ENCODE peak calls at places on chromosomes 12 and 14, in six cellular contexts. F, J, W, Q, H and Y are unnamed samples.

GRCh38 chr12:63821781-63822251 is 22.7 kb upstream of the SRGAP1 start:
- DNase-seq in F (peak; percentile 4), J (peak; percentile 19), W (peak; percentile 49), Q (no peak), H (peak; percentile 47), Y (no peak)

GRCh38 chr14:96905825-96906224 is 108.6 kb downstream of the VRK1 start:
- DNase-seq in F (no peak), J (no peak), W (peak; percentile 20), Q (no peak), H (no peak), Y (no peak)

GRCh38 chr14:54577494-54577893 is 10.6 kb downstream of the SAMD4A start:
- DNase-seq in F (no peak), J (no peak), W (no peak), Q (no peak), H (no peak), Y (no peak)

GRCh38 chr12:43462080-43462479 is 89.9 kb downstream of the ADAMTS20 start:
- DNase-seq in F (no peak), J (no peak), W (no peak), Q (no peak), H (no peak), Y (no peak)

GRCh38 chr14:54332490-54332889 is 64.3 kb upstream of the CDKN3 start:
- DNase-seq in F (no peak), J (no peak), W (no peak), Q (no peak), H (no peak), Y (no peak)

GRCh38 chr14:64387232-64387737 is 868 bp upstream of the MTHFD1 start:
- DNase-seq in F (peak; percentile 41), J (peak; percentile 33), W (peak; percentile 32), Q (peak; percentile 27), H (peak; percentile 19), Y (no peak)

GRCh38 chr12:89948266-89949175 is 239.9 kb upstream of the ATP2B1 start:
- DNase-seq in F (peak; percentile 44), J (no peak), W (no peak), Q (no peak), H (no peak), Y (no peak)

GRCh38 chr12:83016226-83016835 is 329.6 kb downstream of the TMTC2 start:
- DNase-seq in F (peak; percentile 86), J (peak; percentile 84), W (peak; percentile 88), Q (peak; percentile 93), H (peak; percentile 89), Y (no peak)

GRCh38 chr14:76985540-76986260 is 42.8 kb downstream of the IRF2BPL start:
- DNase-seq in F (no peak), J (no peak), W (no peak), Q (no peak), H (peak; percentile 34), Y (no peak)

DNA sequence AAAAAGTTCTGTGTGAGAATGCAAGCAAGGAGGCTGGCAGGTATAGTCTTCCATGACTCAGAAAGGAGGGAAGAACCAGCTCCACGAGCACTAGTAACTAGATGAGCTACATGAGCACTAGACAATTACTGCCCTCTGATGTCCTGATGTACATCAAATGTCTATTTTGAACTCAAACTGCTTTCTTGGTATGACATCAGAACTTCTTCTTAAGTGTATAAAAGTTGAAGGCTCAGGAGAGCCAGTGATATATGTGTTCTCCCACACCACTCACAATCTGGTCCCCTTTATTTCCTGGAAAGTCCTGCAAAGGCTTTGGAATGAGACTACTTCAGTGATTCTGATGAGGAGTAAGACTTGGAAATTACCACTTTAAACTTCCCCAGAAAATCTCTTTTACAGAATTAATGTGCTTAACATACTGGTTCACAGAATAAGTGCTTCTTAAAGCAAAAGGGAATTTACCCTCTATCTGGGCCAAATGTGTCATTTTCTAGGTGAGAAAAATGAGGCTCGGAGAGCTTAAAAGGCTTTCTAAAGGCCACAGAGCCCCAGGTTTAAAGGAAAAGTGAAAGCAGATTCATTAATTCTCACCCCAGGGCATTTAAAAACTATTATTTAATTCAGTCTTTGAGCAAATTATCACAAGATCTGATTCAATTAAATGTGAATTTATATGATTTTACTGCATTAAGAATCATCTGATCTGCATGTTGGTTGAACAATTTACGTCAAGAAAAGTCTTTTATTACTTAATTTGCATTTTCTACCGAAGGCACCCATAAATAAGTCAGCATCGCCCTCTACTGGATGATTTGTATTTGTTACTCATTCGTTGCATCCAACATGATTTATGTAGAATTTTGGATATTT is 18.8 kb upstream of the DHRS7 start:
- DNase-seq in F (peak; percentile 74), J (peak; percentile 56), W (peak; percentile 87), Q (peak; percentile 98), H (peak; percentile 77), Y (peak; percentile 26)
- TF ChIP-seq CTCF in F (peak; percentile 45), J (peak; percentile 60), W (peak; percentile 51), Q (peak; percentile 100), H (peak; percentile 94), Y (peak; percentile 81)

GRCh38 chr12:28316067-28316466 is 125.8 kb downstream of the CCDC91 start:
- DNase-seq in F (no peak), J (no peak), W (peak; percentile 17), Q (no peak), H (no peak), Y (no peak)

GRCh38 chr12:28318273-28318672 is 128.0 kb downstream of the CCDC91 start:
- DNase-seq in F (no peak), J (no peak), W (no peak), Q (no peak), H (no peak), Y (no peak)

GRCh38 chr12:28320353-28320752 is 130.1 kb downstream of the CCDC91 start:
- DNase-seq in F (peak; percentile 14), J (no peak), W (no peak), Q (no peak), H (no peak), Y (no peak)
- H3K9ac ChIP-seq in F (no peak overlapping the region), J (no peak overlapping the region), W (no peak overlapping the region), Q (no peak overlapping the region), H (no peak overlapping the region), Y (no peak overlapping the region)

GRCh38 chr14:56100556-56100955 is 17.7 kb upstream of the PELI2 start:
- DNase-seq in F (no peak), J (no peak), W (no peak), Q (no peak), H (peak; percentile 53), Y (no peak)

GRCh38 chr14:56107615-56108014 is 10.6 kb upstream of the PELI2 start:
- DNase-seq in F (no peak), J (no peak), W (no peak), Q (no peak), H (no peak), Y (no peak)

GRCh38 chr14:56099081-56099797 is 19.0 kb upstream of the PELI2 start:
- DNase-seq in F (no peak), J (no peak), W (no peak), Q (no peak), H (no peak), Y (no peak)

GRCh38 chr14:56098021-56098420 is 20.2 kb upstream of the PELI2 start:
- DNase-seq in F (no peak), J (no peak), W (no peak), Q (no peak), H (no peak), Y (no peak)

DNA sequence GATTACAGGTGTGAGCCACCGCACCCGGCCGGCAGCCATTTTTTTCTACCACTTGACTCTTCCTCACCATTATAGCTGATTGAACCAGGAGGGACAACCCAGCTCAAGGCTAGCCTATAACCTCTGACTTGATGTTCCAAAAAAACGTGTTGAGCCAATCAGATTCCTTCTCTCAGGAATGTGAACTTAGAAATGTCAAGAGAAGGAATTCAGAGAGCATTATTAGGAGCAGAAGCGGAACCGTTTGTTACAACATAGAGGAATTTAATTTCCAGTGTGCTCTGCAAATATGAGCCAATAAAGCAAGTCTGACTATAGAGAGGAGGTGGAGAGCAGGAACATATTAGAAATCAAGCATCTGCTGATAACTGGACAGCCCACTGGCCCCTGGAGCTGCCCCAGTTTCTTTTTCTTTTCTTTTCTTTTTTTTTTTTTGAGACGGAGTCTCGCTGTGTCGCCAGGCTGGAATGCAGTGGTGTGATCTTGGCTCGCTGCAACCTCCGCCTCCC is 15.3 kb upstream of the PELI2 start:
- DNase-seq in F (no peak), J (no peak), W (no peak), Q (no peak), H (no peak), Y (no peak)
- H3K4me3 ChIP-seq in F (no peak overlapping the region), J (no peak overlapping the region), W (no peak overlapping the region), Q (no peak overlapping the region), H (no peak overlapping the region), Y (no peak overlapping the region)

GRCh38 chr12:126139355-126139754 is 1074.1 kb downstream of the AACS start:
- DNase-seq in F (no peak), J (no peak), W (no peak), Q (no peak), H (no peak), Y (no peak)
- TF ChIP-seq CTCF in F (no peak), J (peak; percentile 26), W (no peak), Q (peak; percentile 42), H (no peak), Y (peak; percentile 33)

DNA sequence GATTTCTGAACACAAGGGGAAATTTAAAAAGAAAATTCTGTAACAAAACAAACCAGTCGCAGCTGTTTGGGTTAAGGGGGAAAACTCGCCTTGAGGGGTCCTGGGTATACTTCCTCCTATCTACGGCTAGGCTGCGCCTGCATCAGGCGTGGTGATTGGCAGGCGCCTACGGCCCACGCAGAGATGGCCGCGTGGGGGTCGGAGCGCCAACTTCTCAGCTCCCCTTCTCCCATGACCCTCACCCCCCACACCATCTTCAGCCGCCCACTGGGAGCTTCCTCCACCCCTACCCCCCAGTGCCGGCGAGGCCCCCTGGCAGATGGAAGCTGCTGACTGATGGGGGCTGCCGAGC is 12.2 kb downstream of the SIX1 start:
- DNase-seq in F (no peak), J (no peak), W (no peak), Q (no peak), H (no peak), Y (no peak)
- H3K9ac ChIP-seq in F (no peak overlapping the region), J (no peak overlapping the region), W (peak overlapping the region; percentile 4), Q (no peak overlapping the region), H (no peak overlapping the region), Y (no peak overlapping the region)

DNA sequence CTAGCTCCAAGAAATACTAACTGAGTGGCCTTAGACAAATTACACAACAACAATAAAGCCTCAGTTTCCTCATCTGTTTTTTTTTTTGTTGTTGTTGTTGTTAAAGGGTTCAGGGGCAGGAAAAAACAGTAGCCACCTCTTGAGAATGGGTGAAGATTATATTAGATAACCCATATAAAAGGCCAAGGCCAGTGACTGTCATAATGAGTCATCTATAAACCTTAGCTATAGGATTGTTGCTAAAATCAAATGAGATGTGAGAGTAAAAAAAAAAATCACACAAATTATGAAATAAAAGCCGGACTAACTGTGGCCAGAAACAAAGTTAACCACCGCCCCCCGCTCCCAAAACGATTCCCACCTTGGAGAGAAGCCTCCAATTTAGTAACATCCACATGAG is 1.3 kb downstream of the NAA25 start:
- DNase-seq in F (no peak), J (no peak), W (no peak), Q (peak; percentile 50), H (no peak), Y (no peak)
- H3K4me3 ChIP-seq in F (peak overlapping the region; percentile 95), J (peak overlapping the region; percentile 86), W (peak overlapping the region; percentile 90), Q (peak overlapping the region; percentile 83), H (peak overlapping the region; percentile 66), Y (peak overlapping the region; percentile 94)

GRCh38 chr14:65959563-65960024 is 526.6 kb upstream of the CCDC196 start:
- DNase-seq in F (no peak), J (no peak), W (no peak), Q (no peak), H (no peak), Y (no peak)
- TF ChIP-seq CTCF in F (no peak), J (no peak), W (no peak), Q (no peak), H (no peak), Y (no peak)